ENCODE peak calls at places on chromosomes 4 and X, in six cellular contexts. R, Q, U, D, M and G are unnamed samples.

GRCh38 chr4:13944095-13944501 is 316.6 kb upstream of the BOD1L1 start:
- DNase-seq in D (no peak), U (no peak), M (no peak), Q (no peak), R (no peak), G (no peak)

GRCh38 chr4:87073570-87074470 is 139.0 kb downstream of the AFF1 start:
- DNase-seq in R (peak; percentile 36), U (no peak), M (no peak), D (no peak), Q (peak; percentile 61), G (peak; percentile 51)

GRCh38 chr4:124083706-124084105 is 628.8 kb downstream of the ANKRD50 start:
- DNase-seq in Q (no peak), D (no peak), R (no peak), U (no peak), M (no peak), G (no peak)

GRCh38 chr4:145887241-145887964 is 51.2 kb downstream of the ZNF827 start:
- DNase-seq in D (no peak), U (peak; percentile 36), M (peak; percentile 53), Q (no peak), R (no peak), G (no peak)

GRCh38 chr4:99447079-99447478 is 11.9 kb upstream of the ADH7 start:
- DNase-seq in U (peak; percentile 31), Q (no peak), R (no peak), M (peak; percentile 12), D (peak; percentile 13), G (no peak)

GRCh38 chrX:133668225-133668931 is 253.1 kb upstream of the GPC4 start:
- DNase-seq in Q (no peak), R (no peak), M (no peak), U (no peak), D (no peak), G (no peak)

GRCh38 chr4:154406022-154406835 is 85.4 kb downstream of the DCHS2 start:
- DNase-seq in D (no peak), Q (peak; percentile 33), U (no peak), M (no peak), R (no peak), G (no peak)

GRCh38 chrX:77617206-77617605 is 168.8 kb downstream of the ATRX start:
- DNase-seq in Q (no peak), U (no peak), D (no peak), M (no peak), R (no peak), G (no peak)

GRCh38 chrX:136950206-136950605 is 69.7 kb upstream of the RBMX start:
- DNase-seq in U (no peak), R (no peak), D (no peak), M (no peak), Q (no peak), G (no peak)

GRCh38 chrX:110180176-110180927 is 137.5 kb downstream of the AMMECR1 start:
- DNase-seq in D (peak; percentile 37), Q (no peak), M (peak; percentile 70), U (no peak), R (no peak), G (no peak)

GRCh38 chr4:85720736-85721135 is 245.8 kb downstream of the ARHGAP24 start:
- DNase-seq in M (peak; percentile 78), D (peak; percentile 20), Q (no peak), R (no peak), U (no peak), G (no peak)

GRCh38 chr4:184310171-184310567 is 92.5 kb upstream of the ENPP6 start:
- DNase-seq in R (peak; percentile 22), U (no peak), M (no peak), Q (peak; percentile 33), D (no peak), G (peak; percentile 25)

GRCh38 chr4:8328866-8329559 is 59.5 kb downstream of the HTRA3 start:
- DNase-seq in R (no peak), M (no peak), U (no peak), Q (no peak), D (no peak), G (no peak)

GRCh38 chr4:144575181-144575580 is 70.8 kb upstream of the HHIP start:
- DNase-seq in R (no peak), U (no peak), M (no peak), Q (no peak), D (peak; percentile 15), G (no peak)

GRCh38 chrX:152945021-152945979 is 47.4 kb downstream of the ZNF185 start:
- DNase-seq in Q (no peak), M (no peak), D (no peak), R (no peak), U (no peak), G (no peak)

GRCh38 chr4:107951551-107951950 is 20.2 kb downstream of the CYP2U1 start:
- DNase-seq in U (peak; percentile 82), D (peak; percentile 5), Q (no peak), M (peak; percentile 85), R (no peak), G (no peak)

GRCh38 chrX:31147175-31147574 is 75.3 kb upstream of the FTHL17 start:
- DNase-seq in R (no peak), Q (no peak), D (no peak), M (no peak), U (no peak), G (no peak)

GRCh38 chrX:34147345-34147744 is 15.2 kb upstream of the FAM47A start:
- DNase-seq in R (no peak), Q (no peak), D (no peak), U (no peak), M (no peak), G (no peak)

GRCh38 chr4:141177171-141177570 is 43.5 kb upstream of the ZNF330 start:
- DNase-seq in U (no peak), R (no peak), D (no peak), M (no peak), Q (no peak), G (no peak)

GRCh38 chr4:149751174-149751573 is 64.5 kb downstream of the IQCM start:
- DNase-seq in R (no peak), U (no peak), D (no peak), Q (no peak), M (no peak), G (no peak)

GRCh38 chr4:177699365-177700213 is 257.4 kb upstream of the AGA start:
- DNase-seq in U (peak; percentile 46), D (no peak), R (no peak), M (peak; percentile 41), Q (no peak), G (no peak)

GRCh38 chr4:76067652-76068286 is 6.7 kb upstream of the ART3 start:
- DNase-seq in M (peak; percentile 69), R (peak; percentile 59), Q (peak; percentile 73), U (peak; percentile 37), D (peak; percentile 86), G (peak; percentile 65)

GRCh38 chr4:155657985-155658384 is 8.7 kb upstream of the GUCY1A1 start:
- DNase-seq in D (no peak), R (no peak), U (no peak), M (no peak), Q (no peak), G (no peak)

GRCh38 chr4:89212666-89213381 is 94.8 kb downstream of the GPRIN3 start:
- DNase-seq in D (no peak), U (no peak), R (no peak), M (no peak), Q (no peak), G (no peak)

GRCh38 chrX:122188751-122189150 is 995.3 kb upstream of the GRIA3 start:
- DNase-seq in R (no peak), Q (no peak), U (no peak), D (no peak), M (peak; percentile 45), G (no peak)

GRCh38 chr4:159484049-159484448 is 381.2 kb downstream of the RAPGEF2 start:
- DNase-seq in U (no peak), R (no peak), Q (no peak), D (no peak), M (no peak), G (no peak)

GRCh38 chrX:149825424-149825823 is 43.7 kb downstream of the MAGEA9 start:
- DNase-seq in U (no peak), R (peak; percentile 4), D (no peak), M (peak; percentile 3), Q (no peak), G (peak; percentile 44)

GRCh38 chr4:87912164-87913004 is 63.1 kb upstream of the SPP1 start:
- DNase-seq in M (no peak), R (no peak), D (no peak), U (no peak), Q (no peak), G (no peak)

GRCh38 chr4:73922766-73923630 is 53.8 kb downstream of the CXCL1 start:
- DNase-seq in M (peak; percentile 44), D (no peak), Q (no peak), R (no peak), U (no peak), G (no peak)